ENCODE peak calls at places on chromosomes 12 and 14, in four cellular contexts. Z is Peyer's patch, N is Panc1, U is GM12865. H is an unnamed sample.

GRCh38 chr12:32918890-32919791 is 22.6 kb upstream of the PKP2 start:
- DNase-seq in Z (no peak), N (no peak), U (peak), H (no peak)

GRCh38 chr14:86646125-86646524 is 1116.2 kb downstream of the FLRT2 start:
- DNase-seq in Z (no peak), N (no peak), U (no peak), H (no peak)

GRCh38 chr14:104928391-104929133 is 3.9 kb downstream of the PLD4 start:
- DNase-seq in Z (no peak), N (no peak), U (no peak), H (no peak)

GRCh38 chr12:89731614-89732013 is 23.0 kb upstream of the ATP2B1 start:
- DNase-seq in Z (no peak), N (no peak), U (no peak), H (no peak)

GRCh38 chr12:14257303-14257733 is 108.2 kb upstream of the ATF7IP start:
- DNase-seq in Z (no peak), N (no peak), U (no peak), H (no peak)

GRCh38 chr12:93318720-93319522 is 58.8 kb upstream of the NUDT4 start:
- DNase-seq in Z (no peak), N (no peak), U (no peak), H (no peak)

GRCh38 chr12:78951746-78952532 is 87.4 kb downstream of the SYT1 start:
- DNase-seq in Z (no peak), N (no peak), U (no peak), H (no peak)

GRCh38 chr14:36604757-36605505 is 22.5 kb upstream of the NKX2-8 start:
- DNase-seq in Z (no peak), N (peak), U (peak), H (peak)

GRCh38 chr14:24132061-24132685 is 1.7 kb downstream of the FITM1 start:
- DNase-seq in Z (peak), N (no peak), U (no peak), H (no peak)

GRCh38 chr12:130335517-130336392 is 1.9 kb upstream of the PIWIL1 start:
- DNase-seq in Z (no peak), N (peak), U (peak), H (peak)

GRCh38 chr12:109771746-109772621 is 58.4 kb downstream of the FAM222A start:
- DNase-seq in Z (no peak), N (no peak), U (no peak), H (no peak)

GRCh38 chr14:35558680-35559079 is 24.7 kb downstream of the INSM2 start:
- DNase-seq in Z (no peak), N (no peak), U (no peak), H (no peak)

GRCh38 chr14:21476526-21476924 is 234 bp downstream of the RAB2B start:
- DNase-seq in Z (peak), N (peak), U (no peak), H (no peak)

GRCh38 chr14:78764240-78764639 is 594.1 kb downstream of the NRXN3 start:
- DNase-seq in Z (no peak), N (no peak), U (no peak), H (no peak)

GRCh38 chr14:58540693-58541092 is 97.1 kb upstream of the DACT1 start:
- DNase-seq in Z (no peak), N (no peak), U (no peak), H (no peak)

GRCh38 chr12:98420403-98420800 is 95.0 kb upstream of the TMPO start:
- DNase-seq in Z (no peak), N (no peak), U (no peak), H (no peak)

GRCh38 chr12:132295101-132295526 is 34.3 kb downstream of the GALNT9 start:
- DNase-seq in Z (no peak), N (no peak), U (no peak), H (no peak)

GRCh38 chr14:103296007-103296406 is 38.0 kb upstream of the EIF5 start:
- DNase-seq in Z (no peak), N (no peak), U (no peak), H (no peak)

GRCh38 chr12:80187660-80188090 is 88.3 kb downstream of the OTOGL start:
- DNase-seq in Z (no peak), N (no peak), U (peak), H (no peak)

GRCh38 chr12:30806989-30807694 is 52.4 kb upstream of the CAPRIN2 start:
- DNase-seq in Z (no peak), N (peak), U (peak), H (peak)

GRCh38 chr14:26888592-26888991 is 290.8 kb upstream of the NOVA1 start:
- DNase-seq in Z (no peak), N (no peak), U (no peak), H (no peak)

GRCh38 chr12:56987551-56988053 is 18.7 kb downstream of the ZBTB39 start:
- DNase-seq in Z (peak), N (peak), U (peak), H (peak)

GRCh38 chr12:1830981-1831930 is 10.9 kb downstream of the LRTM2 start:
- DNase-seq in Z (no peak), N (no peak), U (no peak), H (no peak)

GRCh38 chr14:29668201-29668600 is 259.4 kb downstream of the PRKD1 start:
- DNase-seq in Z (no peak), N (no peak), U (no peak), H (no peak)

GRCh38 chr12:39095636-39096330 is 190.4 kb upstream of the CPNE8 start:
- DNase-seq in Z (no peak), N (no peak), U (no peak), H (no peak)

GRCh38 chr12:121494093-121494787 is 86.6 kb downstream of the KDM2B start:
- DNase-seq in Z (peak), N (peak), U (peak), H (peak)

GRCh38 chr14:103594265-103594664 is 31.5 kb downstream of the COA8 start:
- DNase-seq in Z (no peak), N (no peak), U (no peak), H (no peak)

GRCh38 chr12:101607894-101608293 is 13.1 kb downstream of the MYBPC1 start:
- DNase-seq in Z (no peak), N (no peak), U (no peak), H (no peak)

GRCh38 chr14:46734287-46734686 is 82.7 kb upstream of the RPL10L start:
- DNase-seq in Z (no peak), N (no peak), U (no peak), H (no peak)

GRCh38 chr14:101734241-101734847 is 27.2 kb upstream of the PPP2R5C start:
- DNase-seq in Z (no peak), N (no peak), U (no peak), H (no peak)

GRCh38 chr12:132510746-132511477 is 21.0 kb downstream of the FBRSL1 start:
- DNase-seq in Z (no peak), N (no peak), U (no peak), H (no peak)

GRCh38 chr12:119857036-119857435 is 20.1 kb downstream of the CIT start:
- DNase-seq in Z (no peak), N (no peak), U (no peak), H (no peak)

GRCh38 chr12:50185975-50186663 is 18.9 kb upstream of the CERS5 start:
- DNase-seq in Z (no peak), N (no peak), U (no peak), H (no peak)

DNA sequence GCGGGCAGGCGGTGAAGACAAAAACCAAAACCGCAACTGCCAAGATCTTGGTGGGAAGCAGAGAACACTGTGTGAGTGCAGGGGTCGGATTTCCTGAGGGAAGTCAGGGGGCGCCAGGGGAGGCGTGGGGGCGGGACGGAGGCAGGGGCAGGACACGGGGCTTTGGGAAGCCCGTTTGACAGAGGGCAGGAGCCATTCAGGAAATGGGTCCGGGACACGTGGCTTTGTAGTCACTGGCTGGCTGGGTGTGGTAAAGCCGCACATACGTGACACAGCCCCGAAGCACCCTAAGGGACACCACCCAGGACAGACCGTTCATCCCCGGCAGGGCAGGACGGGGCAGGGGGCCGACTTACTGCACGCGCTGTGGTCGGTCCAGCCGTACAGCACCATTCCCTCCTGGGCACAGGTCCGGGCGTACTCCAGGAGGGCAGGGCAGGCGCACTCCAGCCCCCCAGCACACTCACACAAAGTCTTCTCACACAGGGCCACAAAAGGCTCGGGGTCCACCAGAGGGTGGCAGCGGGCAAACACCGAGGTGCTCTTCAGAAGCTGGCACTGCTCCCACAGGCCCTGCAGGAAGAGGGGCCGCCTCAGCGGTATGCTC is 49.4 kb downstream of the VWF start:
- DNase-seq in Z (peak), N (no peak), U (no peak), H (peak)
- H3K4me3 ChIP-seq in Z (peak), N (no peak), U (peak), H (peak)

GRCh38 chr14:65025818-65026217 is 39.1 kb downstream of the FNTB start:
- DNase-seq in Z (no peak), N (no peak), U (no peak), H (no peak)
- H3K4me3 ChIP-seq in Z (peak), N (no peak), U (no peak), H (no peak)

DNA sequence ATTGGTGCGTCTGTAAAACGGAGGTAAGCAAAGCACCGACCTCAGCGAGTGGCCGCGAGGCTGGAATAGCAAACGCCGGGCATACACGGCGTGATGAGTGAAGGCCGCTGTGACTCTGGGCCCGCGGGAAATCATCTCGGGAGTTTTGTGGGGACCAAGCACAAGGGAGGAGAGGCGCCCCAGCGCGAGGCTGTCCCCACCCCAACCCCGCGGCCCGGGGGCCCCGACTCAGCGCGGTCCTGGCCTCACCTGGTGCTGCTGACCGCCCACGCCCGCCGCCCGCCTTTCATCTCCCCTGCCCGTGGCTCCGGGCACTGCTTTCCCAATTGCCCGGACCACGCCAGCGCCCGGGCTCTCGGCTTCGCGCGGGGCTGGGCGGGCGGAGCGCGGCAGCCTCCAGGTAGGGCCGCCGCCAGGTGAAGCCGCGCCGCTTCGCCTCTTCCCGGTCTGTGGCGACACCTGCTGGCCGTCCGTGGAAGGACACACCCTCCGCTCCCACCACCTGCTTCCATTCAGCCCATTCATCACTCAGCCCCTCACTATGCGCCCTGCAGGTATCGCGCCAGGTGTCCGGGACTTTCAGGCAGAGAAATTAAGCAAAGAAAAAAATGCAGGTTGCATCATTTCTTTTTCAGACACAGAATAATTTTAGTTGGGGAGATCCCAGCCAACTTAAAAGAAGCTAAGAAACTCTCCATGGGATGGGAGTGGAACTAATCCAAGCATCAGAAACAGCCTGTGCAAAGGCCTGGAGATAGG is 360.4 kb downstream of the MED13L start:
- DNase-seq in Z (peak), N (peak), U (peak), H (peak)
- H3K4me3 ChIP-seq in Z (peak), N (peak), U (no peak), H (no peak)

GRCh38 chr12:27013606-27014084 is 539 bp downstream of the TM7SF3 start:
- DNase-seq in Z (peak), N (no peak), U (no peak), H (no peak)
- H3K4me3 ChIP-seq in Z (peak), N (peak), U (peak), H (peak)

DNA sequence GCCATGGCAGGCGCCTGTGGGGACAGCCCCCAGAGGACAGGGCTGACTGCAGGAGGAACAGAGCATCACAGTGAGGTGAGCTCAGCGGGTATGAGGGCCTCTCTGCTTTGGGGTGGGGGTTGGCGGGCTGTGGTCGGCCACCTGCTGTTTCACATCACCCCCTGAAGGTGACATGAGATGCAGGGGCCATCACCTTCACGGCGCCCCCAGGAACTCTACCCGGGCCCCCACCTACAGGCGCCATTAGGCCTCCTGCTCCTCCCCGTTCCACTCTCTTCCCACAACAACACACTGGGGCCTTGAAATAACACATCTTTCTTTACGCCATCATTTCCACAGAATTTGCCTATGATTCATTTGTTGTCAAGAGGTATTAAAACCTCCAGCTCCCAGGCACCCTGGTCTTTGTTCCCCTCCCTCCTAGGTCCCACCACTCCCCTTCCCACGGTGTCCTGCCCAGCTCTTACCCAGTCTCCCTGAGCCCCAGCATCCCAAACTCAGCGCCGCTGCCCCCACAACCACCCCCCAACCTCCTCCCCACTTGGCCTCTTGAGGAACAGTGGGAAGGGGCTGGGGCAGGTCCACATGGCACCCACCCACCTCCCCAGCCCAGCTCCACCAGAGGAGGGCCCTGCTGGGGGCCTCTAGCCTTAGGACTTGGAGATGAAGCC is 12.7 kb upstream of the HDAC7 start:
- DNase-seq in Z (peak), N (no peak), U (no peak), H (no peak)
- H3K4me3 ChIP-seq in Z (no peak), N (no peak), U (no peak), H (peak)